ENCODE peak calls at places on chromosome 1, in eight cellular contexts. One of them, this sample, is unnamed.

GRCh38 chr1:44118682-44119081 is at the start of gene KLF17:
- DNase-seq in MCF 10A: no peak
- DNase-seq in HEK293T: no peak
- DNase-seq in mucosa of descending colon: no peak
- DNase-seq in amniotic stem cell: no peak
- DNase-seq in naive B cell: no peak
- DNase-seq in memory B cell: no peak
- DNase-seq in ACHN: no peak
- DNase-seq in this sample: no peak

GRCh38 chr1:17909634-17910033 is 154.5 kb downstream of the ACTL8 start:
- DNase-seq in amniotic stem cell: no peak
- DNase-seq in mucosa of descending colon: no peak
- DNase-seq in ACHN: peak
- DNase-seq in naive B cell: no peak
- DNase-seq in HEK293T: peak
- DNase-seq in memory B cell: no peak
- DNase-seq in MCF 10A: peak
- DNase-seq in this sample: no peak

GRCh38 chr1:119549719-119550141 is 42.7 kb downstream of the HSD3B1 start:
- DNase-seq in amniotic stem cell: peak
- DNase-seq in naive B cell: no peak
- DNase-seq in HEK293T: peak
- DNase-seq in MCF 10A: peak
- DNase-seq in memory B cell: peak
- DNase-seq in ACHN: peak
- DNase-seq in mucosa of descending colon: no peak
- DNase-seq in this sample: peak

GRCh38 chr1:3922851-3923250 is 22.8 kb upstream of the C1orf174 start:
- DNase-seq in memory B cell: no peak
- DNase-seq in amniotic stem cell: no peak
- DNase-seq in mucosa of descending colon: no peak
- DNase-seq in ACHN: no peak
- DNase-seq in MCF 10A: no peak
- DNase-seq in naive B cell: no peak
- DNase-seq in HEK293T: no peak
- DNase-seq in this sample: no peak

GRCh38 chr1:160342520-160342919 is 530 bp downstream of the COPA start:
- DNase-seq in naive B cell: no peak
- DNase-seq in amniotic stem cell: no peak
- DNase-seq in MCF 10A: no peak
- DNase-seq in memory B cell: no peak
- DNase-seq in HEK293T: no peak
- DNase-seq in ACHN: peak
- DNase-seq in mucosa of descending colon: no peak
- DNase-seq in this sample: no peak

GRCh38 chr1:227953022-227953412 is 5.3 kb upstream of the WNT9A start:
- DNase-seq in amniotic stem cell: no peak
- DNase-seq in memory B cell: no peak
- DNase-seq in HEK293T: no peak
- DNase-seq in ACHN: no peak
- DNase-seq in MCF 10A: no peak
- DNase-seq in naive B cell: no peak
- DNase-seq in mucosa of descending colon: no peak
- DNase-seq in this sample: no peak

GRCh38 chr1:206925116-206925736 is 3.5 kb upstream of the FCMR start:
- DNase-seq in naive B cell: peak
- DNase-seq in HEK293T: no peak
- DNase-seq in MCF 10A: no peak
- DNase-seq in mucosa of descending colon: peak
- DNase-seq in ACHN: no peak
- DNase-seq in amniotic stem cell: no peak
- DNase-seq in memory B cell: peak
- DNase-seq in this sample: no peak

GRCh38 chr1:24892188-24893153 is 37.6 kb downstream of the RUNX3 start:
- DNase-seq in MCF 10A: no peak
- DNase-seq in memory B cell: no peak
- DNase-seq in naive B cell: no peak
- DNase-seq in HEK293T: no peak
- DNase-seq in mucosa of descending colon: peak
- DNase-seq in ACHN: no peak
- DNase-seq in amniotic stem cell: no peak
- DNase-seq in this sample: no peak

GRCh38 chr1:65267291-65268087 is 41.9 kb upstream of the DNAJC6 start:
- DNase-seq in ACHN: no peak
- DNase-seq in MCF 10A: no peak
- DNase-seq in HEK293T: no peak
- DNase-seq in naive B cell: no peak
- DNase-seq in mucosa of descending colon: no peak
- DNase-seq in memory B cell: no peak
- DNase-seq in amniotic stem cell: no peak
- DNase-seq in this sample: no peak

GRCh38 chr1:152110365-152110859 is 4.8 kb downstream of the TCHH start:
- DNase-seq in amniotic stem cell: no peak
- DNase-seq in memory B cell: no peak
- DNase-seq in HEK293T: peak
- DNase-seq in mucosa of descending colon: peak
- DNase-seq in ACHN: peak
- DNase-seq in naive B cell: no peak
- DNase-seq in MCF 10A: peak
- DNase-seq in this sample: no peak

GRCh38 chr1:14928886-14929546 is 224.5 kb upstream of the TMEM51 start:
- DNase-seq in ACHN: no peak
- DNase-seq in HEK293T: no peak
- DNase-seq in MCF 10A: no peak
- DNase-seq in mucosa of descending colon: no peak
- DNase-seq in amniotic stem cell: no peak
- DNase-seq in naive B cell: no peak
- DNase-seq in memory B cell: no peak
- DNase-seq in this sample: no peak

GRCh38 chr1:183403386-183403957 is 14.7 kb downstream of the NMNAT2 start:
- DNase-seq in ACHN: no peak
- DNase-seq in amniotic stem cell: no peak
- DNase-seq in memory B cell: no peak
- DNase-seq in HEK293T: no peak
- DNase-seq in mucosa of descending colon: no peak
- DNase-seq in MCF 10A: no peak
- DNase-seq in naive B cell: no peak
- DNase-seq in this sample: no peak

GRCh38 chr1:224696891-224697765 is 81.0 kb downstream of the CNIH3 start:
- DNase-seq in ACHN: peak
- DNase-seq in MCF 10A: peak
- DNase-seq in naive B cell: no peak
- DNase-seq in HEK293T: no peak
- DNase-seq in memory B cell: no peak
- DNase-seq in mucosa of descending colon: no peak
- DNase-seq in amniotic stem cell: no peak
- DNase-seq in this sample: no peak

GRCh38 chr1:72568113-72568512 is 285.8 kb upstream of the NEGR1 start:
- DNase-seq in mucosa of descending colon: no peak
- DNase-seq in naive B cell: no peak
- DNase-seq in ACHN: no peak
- DNase-seq in HEK293T: no peak
- DNase-seq in memory B cell: no peak
- DNase-seq in MCF 10A: peak
- DNase-seq in amniotic stem cell: no peak
- DNase-seq in this sample: no peak

GRCh38 chr1:84944767-84945486 is 51.9 kb upstream of the LPAR3 start:
- DNase-seq in amniotic stem cell: peak
- DNase-seq in memory B cell: peak
- DNase-seq in mucosa of descending colon: no peak
- DNase-seq in HEK293T: peak
- DNase-seq in naive B cell: peak
- DNase-seq in ACHN: peak
- DNase-seq in MCF 10A: peak
- DNase-seq in this sample: peak

GRCh38 chr1:221634010-221634409 is 107.9 kb downstream of the DUSP10 start:
- DNase-seq in MCF 10A: no peak
- DNase-seq in amniotic stem cell: no peak
- DNase-seq in ACHN: no peak
- DNase-seq in memory B cell: no peak
- DNase-seq in naive B cell: no peak
- DNase-seq in HEK293T: no peak
- DNase-seq in mucosa of descending colon: no peak
- DNase-seq in this sample: no peak

GRCh38 chr1:54764922-54765561 is 719 bp upstream of the PARS2 start:
- DNase-seq in amniotic stem cell: no peak
- DNase-seq in ACHN: no peak
- DNase-seq in naive B cell: no peak
- DNase-seq in MCF 10A: no peak
- DNase-seq in HEK293T: no peak
- DNase-seq in mucosa of descending colon: no peak
- DNase-seq in memory B cell: no peak
- DNase-seq in this sample: no peak

GRCh38 chr1:119336738-119337315 is 31.8 kb upstream of the HAO2 start:
- DNase-seq in memory B cell: no peak
- DNase-seq in MCF 10A: no peak
- DNase-seq in ACHN: no peak
- DNase-seq in amniotic stem cell: no peak
- DNase-seq in naive B cell: no peak
- DNase-seq in mucosa of descending colon: no peak
- DNase-seq in HEK293T: no peak
- DNase-seq in this sample: no peak